ENCODE peak calls at places on chromosomes 13 and 19, in four cellular contexts. One of them, this sample, is unnamed. For H3K4me1, the result is how much of the 10 kb centered on the place peaks cover.

GRCh38 chr19:32316034-32316433 is 29.4 kb upstream of the ZNF507 start:
- DNase-seq in stomach: no peak
- DNase-seq in fibroblast of lung: no peak
- DNase-seq in heart right ventricle: no peak
- DNase-seq in this sample: peak

GRCh38 chr13:111893071-111893606 is 173.8 kb upstream of the SOX1 start:
- DNase-seq in stomach: no peak
- DNase-seq in fibroblast of lung: no peak
- DNase-seq in heart right ventricle: no peak
- DNase-seq in this sample: peak

GRCh38 chr13:107190065-107190464 is 622.1 kb upstream of the ARGLU1 start:
- DNase-seq in stomach: no peak
- DNase-seq in fibroblast of lung: no peak
- DNase-seq in heart right ventricle: no peak
- DNase-seq in this sample: no peak

GRCh38 chr19:5436948-5437306 is 18.3 kb upstream of the ZNRF4 start:
- DNase-seq in stomach: no peak
- DNase-seq in fibroblast of lung: no peak
- DNase-seq in heart right ventricle: no peak
- DNase-seq in this sample: no peak

GRCh38 chr19:41657157-41657556 is 30.3 kb upstream of the CEACAM4 start:
- DNase-seq in stomach: no peak
- DNase-seq in fibroblast of lung: no peak
- DNase-seq in heart right ventricle: no peak
- DNase-seq in this sample: no peak

GRCh38 chr13:70357031-70357430 is 248.8 kb upstream of the KLHL1 start:
- DNase-seq in stomach: no peak
- DNase-seq in fibroblast of lung: no peak
- DNase-seq in heart right ventricle: no peak
- DNase-seq in this sample: no peak

GRCh38 chr19:29118384-29118783 is 94.6 kb downstream of the UQCRFS1 start:
- DNase-seq in stomach: no peak
- DNase-seq in fibroblast of lung: no peak
- DNase-seq in heart right ventricle: no peak
- DNase-seq in this sample: no peak

GRCh38 chr13:80235559-80236296 is 105.2 kb downstream of the SPRY2 start:
- DNase-seq in stomach: no peak
- DNase-seq in fibroblast of lung: peak
- DNase-seq in heart right ventricle: peak
- DNase-seq in this sample: no peak

GRCh38 chr13:102799544-102800144 is 725 bp downstream of the BIVM start:
- DNase-seq in stomach: peak
- DNase-seq in fibroblast of lung: peak
- DNase-seq in heart right ventricle: no peak
- DNase-seq in this sample: no peak

GRCh38 chr13:32587774-32588165 is 1.5 kb downstream of the PDS5B start:
- DNase-seq in stomach: no peak
- DNase-seq in fibroblast of lung: peak
- DNase-seq in heart right ventricle: no peak
- DNase-seq in this sample: no peak

GRCh38 chr19:4676955-4677731 is 7.0 kb upstream of the MYDGF start:
- DNase-seq in stomach: peak
- DNase-seq in fibroblast of lung: peak
- DNase-seq in heart right ventricle: peak
- DNase-seq in this sample: no peak

GRCh38 chr19:32875428-32875827 is 5.9 kb upstream of the SLC7A9 start:
- DNase-seq in stomach: no peak
- DNase-seq in fibroblast of lung: no peak
- DNase-seq in heart right ventricle: no peak
- DNase-seq in this sample: no peak

GRCh38 chr13:113588394-113589111 is 4.0 kb downstream of the TFDP1 start:
- DNase-seq in stomach: peak
- DNase-seq in fibroblast of lung: no peak
- DNase-seq in heart right ventricle: no peak
- DNase-seq in this sample: peak

GRCh38 chr13:27745301-27745700 is 47.0 kb upstream of the GSX1 start:
- DNase-seq in stomach: no peak
- DNase-seq in fibroblast of lung: no peak
- DNase-seq in heart right ventricle: no peak
- DNase-seq in this sample: no peak

GRCh38 chr19:42396248-42396541 is 6.1 kb upstream of the CNFN start:
- DNase-seq in stomach: no peak
- DNase-seq in fibroblast of lung: no peak
- DNase-seq in heart right ventricle: no peak
- DNase-seq in this sample: no peak

GRCh38 chr19:34957830-34958751 is 5.9 kb downstream of the ZNF792 start:
- DNase-seq in stomach: no peak
- DNase-seq in fibroblast of lung: no peak
- DNase-seq in heart right ventricle: no peak
- DNase-seq in this sample: no peak

GRCh38 chr13:88068975-88069374 is 397.8 kb downstream of the SLITRK5 start:
- DNase-seq in stomach: no peak
- DNase-seq in fibroblast of lung: no peak
- DNase-seq in heart right ventricle: no peak
- DNase-seq in this sample: no peak

GRCh38 chr13:44739120-44739519 is 163.0 kb upstream of the TSC22D1 start:
- DNase-seq in stomach: no peak
- DNase-seq in fibroblast of lung: no peak
- DNase-seq in heart right ventricle: no peak
- DNase-seq in this sample: no peak

GRCh38 chr13:113141591-113141950 is 16.9 kb upstream of the PROZ start:
- DNase-seq in stomach: no peak
- DNase-seq in fibroblast of lung: no peak
- DNase-seq in heart right ventricle: no peak
- DNase-seq in this sample: no peak

GRCh38 chr19:11323601-11324078 is 15.8 kb downstream of the RAB3D start:
- DNase-seq in stomach: no peak
- DNase-seq in fibroblast of lung: no peak
- DNase-seq in heart right ventricle: no peak
- DNase-seq in this sample: no peak

GRCh38 chr13:112057736-112058518 is 9.0 kb upstream of the SOX1 start:
- DNase-seq in stomach: no peak
- DNase-seq in fibroblast of lung: no peak
- DNase-seq in heart right ventricle: no peak
- DNase-seq in this sample: no peak

GRCh38 chr19:45809643-45810159 is 5.4 kb downstream of the RSPH6A start:
- DNase-seq in stomach: no peak
- DNase-seq in fibroblast of lung: peak
- DNase-seq in heart right ventricle: no peak
- DNase-seq in this sample: no peak

GRCh38 chr19:49553451-49554271 is 25.9 kb downstream of the RCN3 start:
- DNase-seq in stomach: peak
- DNase-seq in fibroblast of lung: peak
- DNase-seq in heart right ventricle: no peak
- DNase-seq in this sample: no peak

GRCh38 chr13:57629391-57629804 is 2.1 kb upstream of the PCDH17 start:
- DNase-seq in stomach: no peak
- DNase-seq in fibroblast of lung: no peak
- DNase-seq in heart right ventricle: peak
- DNase-seq in this sample: no peak

GRCh38 chr19:12774588-12775555 is at the start of gene HOOK2:
- DNase-seq in stomach: peak
- DNase-seq in fibroblast of lung: no peak
- DNase-seq in heart right ventricle: peak
- DNase-seq in this sample: no peak

DNA sequence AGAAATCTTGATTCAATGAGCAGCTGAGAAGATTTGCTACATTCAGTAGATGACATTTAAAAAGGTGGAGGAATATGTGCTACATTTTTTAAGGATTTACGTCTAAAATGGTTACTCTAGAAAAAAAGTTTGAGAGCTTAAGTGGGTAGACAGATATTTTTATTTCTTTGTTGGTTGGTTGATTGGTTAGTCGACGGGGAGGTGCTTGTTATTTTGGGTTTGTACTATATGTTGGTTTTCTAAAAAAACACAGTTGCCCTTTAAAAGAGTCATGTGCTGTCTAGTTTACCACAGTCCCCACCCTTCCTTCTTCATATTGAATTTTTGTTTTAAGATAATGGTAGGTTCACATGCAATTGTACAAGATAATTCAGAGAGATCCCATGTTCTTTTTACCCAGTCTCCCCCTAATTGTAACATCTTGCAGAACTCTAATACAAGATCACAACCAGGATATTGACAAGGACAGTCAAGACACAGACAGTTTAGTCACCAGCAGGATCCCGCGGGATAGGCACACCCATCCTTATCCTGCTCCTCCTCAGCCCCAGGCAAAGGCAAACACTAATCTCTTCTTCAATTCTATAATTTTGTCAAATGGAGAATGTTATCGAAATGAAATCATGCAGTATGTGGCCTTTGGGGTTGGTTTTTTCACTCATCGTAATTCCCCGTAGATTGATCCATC is 171.4 kb downstream of the FOXO1 start:
- DNase-seq in stomach: no peak
- DNase-seq in fibroblast of lung: no peak
- DNase-seq in heart right ventricle: no peak
- DNase-seq in this sample: no peak
- H3K4me1 ChIP-seq in stomach: under half
- H3K4me1 ChIP-seq in fibroblast of lung: under half
- H3K4me1 ChIP-seq in heart right ventricle: under half
- H3K4me1 ChIP-seq in this sample: under half

DNA sequence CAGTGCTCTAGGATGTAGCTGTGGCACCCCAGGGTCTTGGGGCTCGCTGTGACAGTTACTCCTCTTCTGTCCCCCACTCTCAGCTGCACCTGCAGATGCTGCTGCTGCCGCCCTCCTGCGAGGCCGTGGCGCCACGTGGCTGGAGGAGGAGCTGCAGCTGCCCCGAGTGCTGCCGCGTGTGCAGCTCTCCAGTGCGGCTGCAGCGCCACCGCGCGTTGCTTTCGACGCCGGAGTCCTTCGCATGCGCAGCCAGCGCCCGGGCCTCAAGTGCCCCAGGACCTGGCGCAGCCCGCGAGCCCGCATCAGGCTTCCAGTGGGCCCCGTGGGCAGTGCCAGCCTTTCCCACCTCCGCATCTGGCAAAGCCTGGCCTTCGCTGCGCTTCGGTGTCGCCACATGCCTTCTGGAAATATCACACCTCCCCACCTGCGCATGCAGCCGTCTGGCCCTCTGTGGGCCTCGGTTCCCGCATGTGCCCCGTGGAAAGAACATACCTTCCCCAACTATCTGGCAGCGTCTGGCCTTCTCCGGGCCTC is 692 bp upstream of the ZNF580 start:
- DNase-seq in stomach: peak
- DNase-seq in fibroblast of lung: peak
- DNase-seq in heart right ventricle: peak
- DNase-seq in this sample: no peak
- H3K4me1 ChIP-seq in stomach: half or more
- H3K4me1 ChIP-seq in fibroblast of lung: under half
- H3K4me1 ChIP-seq in heart right ventricle: half or more
- H3K4me1 ChIP-seq in this sample: half or more

GRCh38 chr19:13847900-13848677 is 28.8 kb upstream of the NANOS3 start:
- DNase-seq in stomach: no peak
- DNase-seq in fibroblast of lung: no peak
- DNase-seq in heart right ventricle: no peak
- DNase-seq in this sample: no peak

GRCh38 chr19:13848811-13849241 is 28.1 kb upstream of the NANOS3 start:
- DNase-seq in stomach: no peak
- DNase-seq in fibroblast of lung: no peak
- DNase-seq in heart right ventricle: no peak
- DNase-seq in this sample: no peak

GRCh38 chr19:13849277-13849676 is 27.7 kb upstream of the NANOS3 start:
- DNase-seq in stomach: no peak
- DNase-seq in fibroblast of lung: no peak
- DNase-seq in heart right ventricle: no peak
- DNase-seq in this sample: no peak

GRCh38 chr19:13846533-13847032 is 30.4 kb upstream of the NANOS3 start:
- DNase-seq in stomach: peak
- DNase-seq in fibroblast of lung: peak
- DNase-seq in heart right ventricle: peak
- DNase-seq in this sample: no peak

GRCh38 chr19:13847033-13847899 is 29.7 kb upstream of the NANOS3 start:
- DNase-seq in stomach: peak
- DNase-seq in fibroblast of lung: peak
- DNase-seq in heart right ventricle: peak
- DNase-seq in this sample: peak
- H3K4me1 ChIP-seq in stomach: half or more
- H3K4me1 ChIP-seq in fibroblast of lung: under half
- H3K4me1 ChIP-seq in heart right ventricle: half or more
- H3K4me1 ChIP-seq in this sample: half or more

DNA sequence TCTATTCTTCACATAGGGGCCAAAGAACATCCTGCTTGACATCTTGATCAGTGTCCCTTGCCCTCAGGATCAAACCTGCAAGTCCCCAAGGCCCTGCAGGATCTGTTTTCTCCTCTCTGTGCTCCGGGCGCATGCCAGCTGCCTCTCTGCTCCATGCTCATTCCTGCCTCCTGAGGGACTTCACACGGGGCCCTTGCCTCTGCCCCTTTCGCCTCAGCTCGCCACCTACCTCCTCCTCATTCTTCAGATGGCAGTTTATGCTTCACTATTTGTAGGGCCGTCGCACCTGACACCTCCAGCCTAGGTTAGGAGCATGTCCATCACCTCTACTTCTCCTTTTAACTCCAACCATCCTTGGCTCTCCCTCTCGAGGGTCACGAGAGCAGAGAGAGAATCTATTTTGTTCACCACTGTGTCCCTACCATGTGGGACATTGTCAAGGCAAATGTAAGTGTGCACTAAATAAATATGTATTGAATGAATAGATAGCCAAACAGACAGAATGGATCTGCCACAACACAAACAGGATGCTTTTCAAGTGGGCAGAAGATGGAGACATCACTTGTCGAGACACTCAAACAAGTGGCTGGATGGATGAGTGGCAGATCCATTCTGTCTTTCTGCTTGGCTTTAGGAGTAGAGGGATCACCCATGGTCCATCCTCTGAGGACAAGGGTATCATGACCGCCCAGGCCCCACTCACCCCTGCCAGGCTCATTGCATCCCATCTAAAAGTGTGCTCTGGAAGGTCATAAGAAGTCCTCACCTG is 29.6 kb downstream of the ACTN4 start:
- DNase-seq in stomach: no peak
- DNase-seq in fibroblast of lung: no peak
- DNase-seq in heart right ventricle: no peak
- DNase-seq in this sample: no peak
- H3K4me1 ChIP-seq in stomach: half or more
- H3K4me1 ChIP-seq in fibroblast of lung: under half
- H3K4me1 ChIP-seq in heart right ventricle: half or more
- H3K4me1 ChIP-seq in this sample: half or more

GRCh38 chr19:1062387-1063029 is 4.5 kb upstream of the ARHGAP45 start:
- DNase-seq in stomach: no peak
- DNase-seq in fibroblast of lung: no peak
- DNase-seq in heart right ventricle: no peak
- DNase-seq in this sample: no peak

GRCh38 chr19:1063030-1063908 is 3.7 kb upstream of the ARHGAP45 start:
- DNase-seq in stomach: no peak
- DNase-seq in fibroblast of lung: no peak
- DNase-seq in heart right ventricle: no peak
- DNase-seq in this sample: no peak

GRCh38 chr19:1058112-1058511 is 8.9 kb upstream of the ARHGAP45 start:
- DNase-seq in stomach: no peak
- DNase-seq in fibroblast of lung: no peak
- DNase-seq in heart right ventricle: no peak
- DNase-seq in this sample: no peak

GRCh38 chr19:1061987-1062386 is 5.0 kb upstream of the ARHGAP45 start:
- DNase-seq in stomach: no peak
- DNase-seq in fibroblast of lung: no peak
- DNase-seq in heart right ventricle: no peak
- DNase-seq in this sample: no peak

GRCh38 chr19:1060689-1061088 is 6.3 kb upstream of the ARHGAP45 start:
- DNase-seq in stomach: no peak
- DNase-seq in fibroblast of lung: no peak
- DNase-seq in heart right ventricle: no peak
- DNase-seq in this sample: no peak
- H3K4me1 ChIP-seq in stomach: under half
- H3K4me1 ChIP-seq in fibroblast of lung: under half
- H3K4me1 ChIP-seq in heart right ventricle: under half
- H3K4me1 ChIP-seq in this sample: under half